ENCODE peak calls at places on chromosomes 2 and 18, in ten cellular contexts. S is stomach, B is HCT116, I is esophagus muscularis mucosa, J is spleen, U is endothelial cell of umbilical vein, A is transverse colon, P is breast epithelium, M is GM12891, Y is sigmoid colon. F is an unnamed sample.

GRCh38 chr2:235432741-235433520 is 60.9 kb upstream of the AGAP1 start:
- DNase-seq in P (no peak), I (no peak), A (no peak), M (no peak), S (no peak), J (peak; percentile 74), U (peak; percentile 50), Y (no peak), B (no peak), F (no peak)

GRCh38 chr18:36899289-36899688 is 70.4 kb downstream of the KIAA1328 start:
- DNase-seq in B (peak; percentile 39), I (no peak), U (no peak), Y (no peak), S (no peak), J (no peak), P (no peak), M (peak; percentile 2), A (no peak), F (no peak)

GRCh38 chr2:17375262-17375661 is 143.0 kb downstream of the RAD51AP2 start:
- DNase-seq in P (no peak), A (no peak), J (no peak), Y (no peak), I (no peak), B (no peak), U (no peak), S (no peak), M (no peak), F (no peak)

GRCh38 chr2:206918258-206918657 is 21.1 kb upstream of the CPO start:
- DNase-seq in S (no peak), P (no peak), B (no peak), Y (no peak), M (no peak), A (no peak), J (no peak), I (no peak), U (no peak), F (no peak)

GRCh38 chr2:8620611-8621382 is 61.1 kb upstream of the ID2 start:
- DNase-seq in B (no peak), Y (peak; percentile 56), I (no peak), M (no peak), P (no peak), A (no peak), U (no peak), J (no peak), S (no peak), F (no peak)

GRCh38 chr18:34114996-34115395 is 109.7 kb downstream of the NOL4 start:
- DNase-seq in P (no peak), U (no peak), J (no peak), S (no peak), Y (no peak), A (no peak), I (no peak), B (no peak), M (no peak), F (no peak)

GRCh38 chr18:12253517-12254136 is 534 bp upstream of the CIDEA start:
- DNase-seq in M (no peak), U (no peak), A (no peak), Y (no peak), S (no peak), I (no peak), B (no peak), J (peak; percentile 57), P (no peak), F (no peak)

GRCh38 chr2:24918326-24919099 is 1.5 kb downstream of the ADCY3 start:
- DNase-seq in J (peak; percentile 75), U (no peak), S (no peak), P (no peak), M (no peak), Y (no peak), A (no peak), B (no peak), I (no peak), F (no peak)

GRCh38 chr18:37541517-37541916 is 24.1 kb downstream of the CELF4 start:
- DNase-seq in J (peak; percentile 44), U (no peak), A (no peak), Y (no peak), S (no peak), I (no peak), M (no peak), P (no peak), B (no peak), F (no peak)

GRCh38 chr2:108423502-108424251 is 25.3 kb upstream of the GCC2 start:
- DNase-seq in S (no peak), J (no peak), I (no peak), U (no peak), Y (no peak), B (no peak), M (no peak), A (no peak), P (no peak), F (no peak)

GRCh38 chr18:51235011-51235789 is 37.7 kb upstream of the MEX3C start:
- DNase-seq in B (no peak), U (no peak), A (no peak), P (no peak), S (no peak), Y (no peak), M (no peak), I (no peak), J (no peak), F (no peak)

GRCh38 chr2:25309402-25309801 is 32.3 kb downstream of the DNMT3A start:
- DNase-seq in S (peak; percentile 52), P (no peak), J (no peak), I (no peak), U (peak; percentile 57), Y (no peak), A (peak; percentile 69), B (peak; percentile 16), M (no peak), F (peak; percentile 55)

GRCh38 chr2:68605939-68606338 is 37.4 kb upstream of the PROKR1 start:
- DNase-seq in A (no peak), J (no peak), M (no peak), U (no peak), B (no peak), I (no peak), S (no peak), P (no peak), Y (no peak), F (no peak)

GRCh38 chr2:144451443-144451842 is 68.5 kb downstream of the ZEB2 start:
- DNase-seq in J (no peak), I (no peak), S (no peak), P (no peak), U (no peak), B (no peak), M (no peak), Y (no peak), A (no peak), F (no peak)

GRCh38 chr2:221285156-221285555 is 286.9 kb downstream of the EPHA4 start:
- DNase-seq in M (no peak), S (no peak), U (no peak), B (no peak), I (no peak), J (no peak), P (no peak), Y (no peak), A (no peak), F (no peak)

GRCh38 chr2:53767405-53768232 is at the start of gene CHAC2:
- DNase-seq in S (peak; percentile 89), J (peak; percentile 97), U (peak; percentile 91), Y (peak; percentile 89), M (peak; percentile 68), B (peak; percentile 68), A (peak; percentile 90), P (peak; percentile 61), I (peak; percentile 94), F (peak; percentile 66)
- TF ChIP-seq POLR2A in S (no peak), J (no peak), U (peak; percentile 89), Y (no peak), M (peak; percentile 82), B (peak; percentile 88), A (peak; percentile 23), P (no peak), I (no peak), F (peak; percentile 86)

GRCh38 chr2:129135017-129135416 is 816.3 kb upstream of the HS6ST1 start:
- DNase-seq in A (no peak), P (no peak), Y (no peak), J (no peak), B (no peak), U (no peak), M (no peak), I (no peak), S (no peak), F (no peak)

GRCh38 chr2:129133692-129134641 is 815.3 kb upstream of the HS6ST1 start:
- DNase-seq in I (no peak), A (no peak), J (no peak), B (no peak), Y (no peak), P (no peak), M (no peak), S (no peak), U (no peak), F (no peak)

GRCh38 chr2:129129087-129129486 is 810.4 kb upstream of the HS6ST1 start:
- DNase-seq in J (no peak), B (no peak), Y (no peak), M (no peak), S (no peak), A (no peak), I (no peak), U (no peak), P (peak; percentile 25), F (no peak)
- TF ChIP-seq POLR2AphosphoS5 in J (no peak), B (no peak), Y (no peak), M (no peak), S (no peak), A (no peak), I (no peak), U (no peak), P (no peak), F (no peak)

GRCh38 chr2:199951023-199951422 is 4.3 kb downstream of the TYW5 start:
- DNase-seq in M (no peak), U (no peak), Y (no peak), J (no peak), A (no peak), P (no peak), I (no peak), S (no peak), B (no peak), F (no peak)

GRCh38 chr2:199955007-199955338 is 318 bp downstream of the TYW5 start:
- DNase-seq in M (no peak), B (no peak), U (no peak), P (no peak), I (no peak), A (no peak), S (no peak), Y (no peak), J (no peak), F (no peak)

GRCh38 chr2:199958014-199958413 is 2.6 kb downstream of the MAIP1 start:
- DNase-seq in S (no peak), P (no peak), Y (no peak), A (no peak), U (no peak), M (no peak), I (no peak), B (no peak), J (no peak), F (no peak)

GRCh38 chr2:199956062-199956380 is 639 bp downstream of the MAIP1 start:
- DNase-seq in Y (no peak), I (no peak), A (no peak), S (no peak), J (no peak), B (no peak), M (peak; percentile 12), P (no peak), U (no peak), F (no peak)

GRCh38 chr2:199955339-199956061 is at the start of the genes MAIP1 and TYW5:
- DNase-seq in M (peak; percentile 71), U (peak; percentile 86), I (peak; percentile 94), J (peak; percentile 94), B (peak; percentile 79), S (peak; percentile 84), A (peak; percentile 86), Y (peak; percentile 87), P (peak; percentile 64), F (peak; percentile 77)
- TF ChIP-seq POLR2A in M (peak; percentile 90), U (peak; percentile 95), I (no peak), J (no peak), B (peak; percentile 61), S (no peak), A (peak; percentile 84), Y (peak; percentile 36), P (no peak), F (peak; percentile 90)

GRCh38 chr18:3008546-3008945 is 4.4 kb downstream of the LPIN2 start:
- DNase-seq in J (no peak), P (no peak), A (no peak), B (no peak), I (no peak), U (peak; percentile 78), S (no peak), M (no peak), Y (no peak), F (no peak)
- TF ChIP-seq POLR2AphosphoS5 in J (no peak), P (no peak), A (no peak), B (no peak), I (no peak), U (peak; percentile 64), S (no peak), M (no peak), Y (no peak), F (no peak)

F was measured in GM12892.